ENCODE peak calls at places on chromosomes 6 and 20, in six cellular contexts. One of them, this sample, is unnamed.

GRCh38 chr20:57388953-57389694 is 2.1 kb upstream of the RBM38 start:
- DNase-seq in HepG2: peak
- DNase-seq in GM12891: no peak
- DNase-seq in H1: peak
- DNase-seq in K562: peak
- DNase-seq in GM12878: no peak
- DNase-seq in this sample: peak

GRCh38 chr6:91193446-91193845 is 606.6 kb upstream of the MAP3K7 start:
- DNase-seq in HepG2: no peak
- DNase-seq in GM12891: no peak
- DNase-seq in H1: no peak
- DNase-seq in K562: no peak
- DNase-seq in GM12878: no peak
- DNase-seq in this sample: no peak

GRCh38 chr20:38585404-38586180 is 4.6 kb downstream of the ADIG start:
- DNase-seq in HepG2: peak
- DNase-seq in GM12891: no peak
- DNase-seq in H1: no peak
- DNase-seq in K562: no peak
- DNase-seq in GM12878: no peak
- DNase-seq in this sample: no peak

GRCh38 chr20:8457978-8458377 is 325.9 kb downstream of the PLCB1 start:
- DNase-seq in HepG2: no peak
- DNase-seq in GM12891: no peak
- DNase-seq in H1: no peak
- DNase-seq in K562: no peak
- DNase-seq in GM12878: no peak
- DNase-seq in this sample: no peak

GRCh38 chr6:47298475-47298874 is 11.2 kb downstream of the TNFRSF21 start:
- DNase-seq in HepG2: no peak
- DNase-seq in GM12891: no peak
- DNase-seq in H1: no peak
- DNase-seq in K562: no peak
- DNase-seq in GM12878: no peak
- DNase-seq in this sample: no peak

GRCh38 chr6:144289006-144289405 is 3.9 kb downstream of the UTRN start:
- DNase-seq in HepG2: no peak
- DNase-seq in GM12891: no peak
- DNase-seq in H1: no peak
- DNase-seq in K562: no peak
- DNase-seq in GM12878: no peak
- DNase-seq in this sample: no peak

GRCh38 chr6:127518710-127519468 is at the start of gene MTCL3:
- DNase-seq in HepG2: no peak
- DNase-seq in GM12891: no peak
- DNase-seq in H1: peak
- DNase-seq in K562: no peak
- DNase-seq in GM12878: no peak
- DNase-seq in this sample: no peak

GRCh38 chr6:22657341-22657985 is 88.1 kb downstream of the HDGFL1 start:
- DNase-seq in HepG2: peak
- DNase-seq in GM12891: no peak
- DNase-seq in H1: no peak
- DNase-seq in K562: no peak
- DNase-seq in GM12878: peak
- DNase-seq in this sample: no peak

GRCh38 chr6:141498980-141499379 is 633.7 kb upstream of the GJE1 start:
- DNase-seq in HepG2: no peak
- DNase-seq in GM12891: no peak
- DNase-seq in H1: no peak
- DNase-seq in K562: no peak
- DNase-seq in GM12878: no peak
- DNase-seq in this sample: no peak

GRCh38 chr6:11279213-11279780 is 46.8 kb upstream of the NEDD9 start:
- DNase-seq in HepG2: no peak
- DNase-seq in GM12891: no peak
- DNase-seq in H1: no peak
- DNase-seq in K562: no peak
- DNase-seq in GM12878: no peak
- DNase-seq in this sample: no peak

GRCh38 chr6:11427827-11428245 is 109.7 kb upstream of the TMEM170B start:
- DNase-seq in HepG2: peak
- DNase-seq in GM12891: no peak
- DNase-seq in H1: no peak
- DNase-seq in K562: no peak
- DNase-seq in GM12878: no peak
- DNase-seq in this sample: no peak

GRCh38 chr6:166679566-166679965 is 52.5 kb upstream of the RPS6KA2 start:
- DNase-seq in HepG2: no peak
- DNase-seq in GM12891: no peak
- DNase-seq in H1: no peak
- DNase-seq in K562: no peak
- DNase-seq in GM12878: no peak
- DNase-seq in this sample: no peak

GRCh38 chr6:166677941-166678340 is 50.9 kb upstream of the RPS6KA2 start:
- DNase-seq in HepG2: no peak
- DNase-seq in GM12891: no peak
- DNase-seq in H1: no peak
- DNase-seq in K562: no peak
- DNase-seq in GM12878: no peak
- DNase-seq in this sample: no peak

GRCh38 chr6:166676270-166676860 is 49.3 kb upstream of the RPS6KA2 start:
- DNase-seq in HepG2: no peak
- DNase-seq in GM12891: no peak
- DNase-seq in H1: no peak
- DNase-seq in K562: peak
- DNase-seq in GM12878: no peak
- DNase-seq in this sample: no peak

GRCh38 chr6:166675736-166676135 is 48.7 kb upstream of the RPS6KA2 start:
- DNase-seq in HepG2: peak
- DNase-seq in GM12891: no peak
- DNase-seq in H1: no peak
- DNase-seq in K562: no peak
- DNase-seq in GM12878: no peak
- DNase-seq in this sample: no peak

GRCh38 chr6:166678426-166678825 is 51.4 kb upstream of the RPS6KA2 start:
- DNase-seq in HepG2: peak
- DNase-seq in GM12891: no peak
- DNase-seq in H1: no peak
- DNase-seq in K562: no peak
- DNase-seq in GM12878: no peak
- DNase-seq in this sample: no peak
- TF ChIP-seq POLR2A in HepG2: no peak
- TF ChIP-seq POLR2A in GM12891: no peak
- TF ChIP-seq POLR2A in H1: no peak
- TF ChIP-seq POLR2A in K562: no peak
- TF ChIP-seq POLR2A in GM12878: no peak
- TF ChIP-seq POLR2A in this sample: no peak

DNA sequence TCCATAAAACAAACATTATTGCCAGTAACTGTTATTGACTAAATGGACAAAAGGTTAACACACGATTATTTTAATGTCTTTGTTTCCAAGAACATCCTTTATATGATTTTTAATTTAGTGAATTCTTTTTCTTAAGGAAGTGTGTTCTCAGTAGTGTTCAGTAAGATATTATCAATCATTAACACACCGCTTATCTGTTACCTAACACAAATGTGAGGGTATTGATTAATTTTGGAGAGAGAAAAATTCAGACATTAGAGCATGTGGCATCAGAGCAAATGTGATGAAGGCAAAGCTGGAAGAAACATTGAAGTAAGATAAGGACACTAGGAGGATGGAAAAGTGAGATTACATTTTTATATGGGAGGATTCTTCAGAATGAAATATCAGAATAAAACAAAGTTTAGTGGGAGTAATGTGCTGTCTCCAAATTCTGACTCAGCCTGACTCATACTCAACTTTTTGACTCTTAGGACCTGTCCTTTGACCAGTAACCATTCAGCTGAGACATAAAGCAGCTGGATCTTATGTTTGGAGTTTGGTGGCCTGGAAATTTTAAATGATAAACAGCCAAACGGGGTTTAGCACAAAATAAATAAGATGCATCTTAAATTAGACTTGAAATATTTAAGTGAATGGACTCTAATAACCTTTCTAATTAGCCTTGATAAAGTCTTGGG is 348.6 kb downstream of the CD109 start:
- DNase-seq in HepG2: no peak
- DNase-seq in GM12891: no peak
- DNase-seq in H1: no peak
- DNase-seq in K562: no peak
- DNase-seq in GM12878: no peak
- DNase-seq in this sample: no peak
- TF ChIP-seq TAF1 in HepG2: no peak
- TF ChIP-seq TAF1 in GM12891: no peak
- TF ChIP-seq TAF1 in H1: no peak
- TF ChIP-seq TAF1 in K562: no peak
- TF ChIP-seq TAF1 in GM12878: no peak
- TF ChIP-seq TAF1 in this sample: no peak

GRCh38 chr20:4016349-4017050 is 1.1 kb upstream of the RNF24 start:
- DNase-seq in HepG2: no peak
- DNase-seq in GM12891: no peak
- DNase-seq in H1: no peak
- DNase-seq in K562: no peak
- DNase-seq in GM12878: no peak
- DNase-seq in this sample: no peak

GRCh38 chr20:4013041-4013440 is 2.3 kb downstream of the RNF24 start:
- DNase-seq in HepG2: no peak
- DNase-seq in GM12891: no peak
- DNase-seq in H1: no peak
- DNase-seq in K562: no peak
- DNase-seq in GM12878: no peak
- DNase-seq in this sample: no peak

GRCh38 chr20:4011226-4011975 is 4.0 kb downstream of the RNF24 start:
- DNase-seq in HepG2: no peak
- DNase-seq in GM12891: no peak
- DNase-seq in H1: no peak
- DNase-seq in K562: no peak
- DNase-seq in GM12878: no peak
- DNase-seq in this sample: no peak

GRCh38 chr20:4012631-4013030 is 2.7 kb downstream of the RNF24 start:
- DNase-seq in HepG2: no peak
- DNase-seq in GM12891: no peak
- DNase-seq in H1: no peak
- DNase-seq in K562: no peak
- DNase-seq in GM12878: no peak
- DNase-seq in this sample: no peak

DNA sequence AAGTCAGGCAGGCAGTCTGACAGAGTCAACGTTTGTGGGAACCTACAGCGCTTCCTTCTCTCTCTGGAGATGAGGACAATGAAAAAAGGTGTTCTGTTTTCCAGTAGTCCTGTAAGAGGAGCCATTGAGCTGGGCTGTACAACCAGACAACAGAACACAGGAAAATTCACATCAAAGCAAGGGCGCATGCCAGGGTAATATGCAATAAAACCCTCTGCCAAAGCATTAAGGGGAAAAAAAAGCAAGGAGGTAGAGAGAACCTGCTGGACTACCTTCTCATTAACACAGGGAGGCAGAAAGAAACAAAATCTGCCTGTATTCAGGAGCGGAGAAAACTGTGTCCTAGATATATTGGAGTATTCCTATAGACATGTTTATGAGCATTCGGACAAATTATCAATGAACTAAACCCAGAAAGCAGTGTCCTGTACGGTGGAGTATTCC is 1.3 kb downstream of the RNF24 start:
- DNase-seq in HepG2: peak
- DNase-seq in GM12891: no peak
- DNase-seq in H1: no peak
- DNase-seq in K562: no peak
- DNase-seq in GM12878: no peak
- DNase-seq in this sample: no peak
- TF ChIP-seq POLR2A in HepG2: no peak
- TF ChIP-seq POLR2A in GM12891: no peak
- TF ChIP-seq POLR2A in H1: no peak
- TF ChIP-seq POLR2A in K562: no peak
- TF ChIP-seq POLR2A in GM12878: no peak
- TF ChIP-seq POLR2A in this sample: no peak

GRCh38 chr6:168243812-168244376 is 75.7 kb downstream of the DACT2 start:
- DNase-seq in HepG2: no peak
- DNase-seq in GM12891: no peak
- DNase-seq in H1: no peak
- DNase-seq in K562: no peak
- DNase-seq in GM12878: no peak
- DNase-seq in this sample: no peak
- TF ChIP-seq TAF1 in HepG2: no peak
- TF ChIP-seq TAF1 in GM12891: no peak
- TF ChIP-seq TAF1 in H1: no peak
- TF ChIP-seq TAF1 in K562: no peak
- TF ChIP-seq TAF1 in GM12878: no peak
- TF ChIP-seq TAF1 in this sample: no peak

This sample was measured in GM12892.